ENCODE peak calls at places on chromosome 18, in four cellular contexts. T, D, B and Q are unnamed samples.

GRCh38 chr18:6741786-6742185 is 12.3 kb downstream of the ARHGAP28 start:
- DNase-seq in D (no peak), T (no peak), B (no peak), Q (no peak)

GRCh38 chr18:75121266-75121665 is 87.7 kb downstream of the PTGR3 start:
- DNase-seq in B (no peak), D (no peak), T (no peak), Q (no peak)

GRCh38 chr18:68219867-68220266 is 495.0 kb downstream of the TMX3 start:
- DNase-seq in T (no peak), B (no peak), D (no peak), Q (no peak)

GRCh38 chr18:74963820-74964446 is 245.0 kb downstream of the PTGR3 start:
- DNase-seq in D (no peak), T (peak; percentile 60), B (peak; percentile 69), Q (no peak)

GRCh38 chr18:77065221-77065981 is 67.2 kb downstream of the MBP start:
- DNase-seq in D (no peak), T (peak; percentile 27), B (no peak), Q (no peak)

GRCh38 chr18:6487968-6488367 is 73.3 kb upstream of the L3MBTL4 start:
- DNase-seq in B (no peak), T (no peak), D (no peak), Q (no peak)

GRCh38 chr18:8177330-8178016 is 431.8 kb upstream of the RAB12 start:
- DNase-seq in B (no peak), D (no peak), T (peak; percentile 17), Q (no peak)

GRCh38 chr18:59846814-59847490 is 52.8 kb upstream of the PMAIP1 start:
- DNase-seq in B (no peak), D (no peak), T (peak; percentile 8), Q (no peak)

GRCh38 chr18:73895701-73896100 is 251.9 kb downstream of the FBXO15 start:
- DNase-seq in D (no peak), B (peak; percentile 68), T (no peak), Q (no peak)

GRCh38 chr18:26488417-26489009 is 59.8 kb downstream of the KCTD1 start:
- DNase-seq in D (no peak), T (no peak), B (no peak), Q (no peak)

GRCh38 chr18:13572148-13572547 is 154.2 kb downstream of the FAM210A start:
- DNase-seq in B (no peak), D (no peak), T (no peak), Q (no peak)

GRCh38 chr18:33356735-33357134 is 83.8 kb downstream of the CCDC178 start:
- DNase-seq in D (no peak), T (no peak), B (no peak), Q (no peak)

GRCh38 chr18:5285326-5285725 is 10.2 kb downstream of the ZBTB14 start:
- DNase-seq in T (peak; percentile 47), B (peak; percentile 64), D (no peak), Q (no peak)

GRCh38 chr18:36331541-36331971 is 34.0 kb downstream of the FHOD3 start:
- DNase-seq in D (no peak), T (no peak), B (no peak), Q (no peak)

GRCh38 chr18:30486856-30487255 is 555.7 kb downstream of the DSC3 start:
- DNase-seq in T (no peak), B (no peak), D (no peak), Q (no peak)

GRCh38 chr18:73752546-73752945 is 395.1 kb downstream of the FBXO15 start:
- DNase-seq in D (no peak), T (peak; percentile 7), B (no peak), Q (no peak)

GRCh38 chr18:49811151-49811938 is 2.0 kb downstream of the ACAA2 start:
- DNase-seq in D (no peak), T (no peak), B (no peak), Q (no peak)

GRCh38 chr18:23183356-23184150 is 48.3 kb downstream of the CABLES1 start:
- DNase-seq in T (no peak), D (no peak), B (no peak), Q (no peak)

GRCh38 chr18:46621871-46622270 is 35.1 kb downstream of the LOXHD1 start:
- DNase-seq in T (no peak), D (no peak), B (no peak), Q (no peak)

GRCh38 chr18:31373641-31374040 is 2.9 kb upstream of the DSG4 start:
- DNase-seq in D (no peak), B (no peak), T (no peak), Q (no peak)

GRCh38 chr18:48049757-48050156 is 119.3 kb upstream of the SMAD2 start:
- DNase-seq in B (no peak), D (no peak), T (no peak), Q (no peak)